ENCODE peak calls at places on chromosomes 3 and 15, in five cellular contexts. E, A, G, S and Q are unnamed samples.

GRCh38 chr3:179734497-179735281 is 81.8 kb downstream of the USP13 start:
- DNase-seq in E (no peak), A (no peak), G (no peak), S (no peak), Q (peak)

GRCh38 chr15:51492528-51492927 is 130.0 kb downstream of the DMXL2 start:
- DNase-seq in E (no peak), A (no peak), G (no peak), S (no peak), Q (peak)

GRCh38 chr3:38133557-38134405 is 3.1 kb downstream of the ACAA1 start:
- DNase-seq in E (no peak), A (no peak), G (no peak), S (no peak), Q (peak)

GRCh38 chr3:12884790-12885584 is 43.6 kb upstream of the RPL32 start:
- DNase-seq in E (no peak), A (no peak), G (no peak), S (no peak), Q (no peak)

GRCh38 chr3:62771331-62772097 is 103.7 kb downstream of the CADPS start:
- DNase-seq in E (no peak), A (no peak), G (no peak), S (no peak), Q (peak)

GRCh38 chr3:122392868-122393844 is 9.2 kb downstream of the FAM162A start:
- DNase-seq in E (peak), A (no peak), G (no peak), S (no peak), Q (peak)

GRCh38 chr3:61768284-61769012 is 207.1 kb downstream of the PTPRG start:
- DNase-seq in E (no peak), A (no peak), G (no peak), S (no peak), Q (no peak)

GRCh38 chr3:99925584-99925983 is 107.9 kb downstream of the CMSS1 start:
- DNase-seq in E (no peak), A (no peak), G (no peak), S (no peak), Q (no peak)

GRCh38 chr15:94168250-94168649 is 63.1 kb upstream of the MCTP2 start:
- DNase-seq in E (peak), A (no peak), G (no peak), S (no peak), Q (peak)

GRCh38 chr3:12222765-12223485 is 64.2 kb upstream of the TIMP4 start:
- DNase-seq in E (no peak), A (no peak), G (no peak), S (no peak), Q (peak)

GRCh38 chr3:128187495-128187894 is 34.2 kb downstream of the EEFSEC start:
- DNase-seq in E (no peak), A (no peak), G (no peak), S (no peak), Q (no peak)

GRCh38 chr3:151468284-151468917 is 7.5 kb upstream of the IGSF10 start:
- DNase-seq in E (peak), A (peak), G (no peak), S (peak), Q (peak)

GRCh38 chr3:52531636-52532516 is 1.8 kb downstream of the NT5DC2 start:
- DNase-seq in E (no peak), A (no peak), G (no peak), S (no peak), Q (no peak)

GRCh38 chr3:124315215-124316033 is 323.5 kb upstream of the ROPN1 start:
- DNase-seq in E (no peak), A (no peak), G (no peak), S (no peak), Q (no peak)

GRCh38 chr3:65953301-65953812 is 85.4 kb downstream of the MAGI1 start:
- DNase-seq in E (no peak), A (no peak), G (no peak), S (peak), Q (peak)

GRCh38 chr15:25793354-25794050 is 69.6 kb downstream of the ATP10A start:
- DNase-seq in E (no peak), A (no peak), G (peak), S (no peak), Q (no peak)

GRCh38 chr15:29656636-29657475 is 165.4 kb downstream of the TJP1 start:
- DNase-seq in E (no peak), A (peak), G (no peak), S (peak), Q (no peak)

GRCh38 chr3:43957553-43957952 is 266.8 kb downstream of the ABHD5 start:
- DNase-seq in E (no peak), A (no peak), G (no peak), S (no peak), Q (no peak)

GRCh38 chr15:90266061-90266431 is 574 bp downstream of the NGRN start:
- DNase-seq in E (peak), A (no peak), G (no peak), S (no peak), Q (no peak)

GRCh38 chr15:98433856-98434255 is 214.5 kb upstream of the IGF1R start:
- DNase-seq in E (no peak), A (no peak), G (no peak), S (no peak), Q (no peak)

GRCh38 chr15:58066042-58066867 is 744 bp upstream of the ALDH1A2 start:
- DNase-seq in E (peak), A (no peak), G (no peak), S (no peak), Q (peak)

GRCh38 chr15:58074452-58074851 is 8.9 kb upstream of the ALDH1A2 start:
- DNase-seq in E (no peak), A (no peak), G (no peak), S (no peak), Q (no peak)

GRCh38 chr15:58065445-58066041 is at the start of gene ALDH1A2:
- DNase-seq in E (peak), A (no peak), G (no peak), S (no peak), Q (no peak)

GRCh38 chr15:58069008-58069407 is 3.5 kb upstream of the ALDH1A2 start:
- DNase-seq in E (no peak), A (no peak), G (no peak), S (no peak), Q (no peak)

GRCh38 chr15:58070801-58071418 is 5.4 kb upstream of the ALDH1A2 start:
- DNase-seq in E (peak), A (peak), G (no peak), S (no peak), Q (peak)
- TF ChIP-seq SUZ12 in E (no peak), A (no peak), G (no peak), S (no peak), Q (no peak)

DNA sequence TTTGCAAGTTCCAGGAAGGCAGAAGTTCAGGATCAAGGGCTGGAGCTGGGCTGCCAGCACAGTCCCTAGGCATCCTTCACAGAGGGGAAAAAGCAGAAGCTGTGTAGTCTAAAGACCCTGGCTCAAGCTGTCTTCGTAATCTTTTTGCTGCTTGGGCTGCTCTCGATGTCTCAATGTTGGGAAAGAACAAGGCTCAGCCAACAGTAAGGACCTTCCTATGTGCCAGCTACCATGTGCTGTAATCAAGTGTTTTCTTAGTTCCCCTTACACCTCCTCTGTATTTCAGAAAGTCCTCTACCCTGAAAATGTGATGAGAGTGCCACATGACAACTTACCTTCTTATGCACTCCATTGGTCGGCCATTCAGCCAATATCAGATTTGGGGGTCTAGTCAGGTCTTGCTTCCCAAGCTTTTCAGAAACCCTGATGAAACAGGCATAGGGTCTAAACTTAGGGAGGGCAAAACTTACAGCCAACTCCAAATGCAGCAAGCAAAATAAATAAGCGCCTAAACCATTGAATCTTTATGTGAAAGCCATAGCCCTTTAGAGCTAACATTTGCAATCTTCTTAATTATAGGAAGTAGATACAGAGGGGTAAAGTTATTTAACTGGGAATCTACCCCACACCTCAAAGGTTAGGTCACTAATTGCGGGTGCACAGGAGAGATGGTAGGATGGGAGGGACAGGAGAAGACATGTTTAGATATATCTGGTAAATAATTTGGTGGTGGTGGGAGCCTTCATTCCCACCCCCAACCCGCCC is 1.2 kb upstream of the EDEM1 start:
- DNase-seq in E (no peak), A (no peak), G (no peak), S (no peak), Q (no peak)
- TF ChIP-seq SUZ12 in E (no peak), A (no peak), G (no peak), S (no peak), Q (no peak)

DNA sequence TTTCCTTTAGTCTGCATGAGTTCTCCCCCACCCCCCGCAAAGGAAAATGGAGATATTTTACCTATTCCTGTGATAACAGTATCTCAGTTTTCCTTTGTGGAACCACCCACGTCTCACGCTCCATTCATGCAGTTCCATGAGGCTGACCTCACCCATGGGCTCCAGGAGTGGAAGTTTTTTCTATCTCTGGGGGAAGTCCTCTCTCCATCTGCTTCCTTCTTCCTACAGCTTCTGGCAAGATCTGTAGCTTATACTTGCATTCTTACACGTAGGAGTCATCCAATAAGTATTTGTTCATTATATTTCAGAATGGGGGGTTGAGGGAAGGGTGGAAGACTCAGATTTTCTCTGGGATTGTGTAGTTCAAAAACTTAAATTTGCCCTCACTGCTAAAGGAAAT is 5.8 kb upstream of the GLCE start:
- DNase-seq in E (no peak), A (no peak), G (no peak), S (no peak), Q (no peak)
- TF ChIP-seq SUZ12 in E (no peak), A (no peak), G (no peak), S (no peak), Q (no peak)

GRCh38 chr3:134318166-134318565 is 56.1 kb downstream of the AMOTL2 start:
- DNase-seq in E (no peak), A (no peak), G (no peak), S (no peak), Q (no peak)

GRCh38 chr3:134314588-134315285 is 59.5 kb downstream of the AMOTL2 start:
- DNase-seq in E (no peak), A (no peak), G (no peak), S (no peak), Q (no peak)

GRCh38 chr3:134319894-134320293 is 54.4 kb downstream of the AMOTL2 start:
- DNase-seq in E (no peak), A (no peak), G (no peak), S (no peak), Q (no peak)

GRCh38 chr3:134315286-134316106 is 58.8 kb downstream of the AMOTL2 start:
- DNase-seq in E (no peak), A (no peak), G (no peak), S (no peak), Q (no peak)

DNA sequence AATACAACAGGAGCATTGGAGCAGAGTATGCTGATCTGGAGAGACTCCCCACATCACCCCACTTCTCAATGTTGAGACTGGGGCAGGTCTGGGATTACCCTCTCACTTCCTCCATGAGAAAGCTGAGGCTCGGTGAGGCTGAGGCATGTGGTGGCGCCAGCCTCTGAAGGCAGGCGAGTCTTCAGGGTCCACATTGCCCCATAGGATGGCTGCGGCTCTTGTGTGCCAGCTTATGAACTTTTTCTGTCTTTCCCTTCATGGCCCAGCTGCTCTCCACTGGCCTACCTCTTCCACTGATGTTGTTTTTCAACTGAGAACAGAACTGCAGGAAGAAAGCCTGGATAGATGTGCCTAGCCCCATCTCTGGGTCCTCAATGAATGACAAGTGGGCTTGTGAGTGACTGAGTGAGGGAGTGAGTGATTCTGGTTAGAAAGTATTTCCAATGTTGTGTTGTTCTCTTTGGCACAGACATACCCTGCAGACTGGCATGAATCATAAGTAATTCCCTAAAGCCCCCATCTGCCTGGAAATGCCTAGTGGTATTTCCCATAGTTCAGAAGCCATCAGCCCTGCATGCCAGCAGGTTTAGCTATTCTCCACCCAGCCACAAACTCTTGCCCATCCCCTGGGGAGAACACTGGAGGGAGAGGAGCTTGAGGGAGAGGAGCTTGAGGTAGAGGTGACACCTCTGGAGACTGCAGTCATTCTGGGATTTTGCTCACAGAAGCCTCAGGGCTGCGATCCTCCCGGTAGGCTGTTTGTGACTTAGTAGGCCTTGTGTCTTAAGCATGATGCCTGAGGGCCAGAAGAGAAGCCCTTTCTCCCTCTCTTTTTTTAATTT is 56.9 kb downstream of the AMOTL2 start:
- DNase-seq in E (no peak), A (no peak), G (no peak), S (no peak), Q (no peak)
- TF ChIP-seq SUZ12 in E (no peak), A (no peak), G (no peak), S (no peak), Q (no peak)

GRCh38 chr15:40069178-40070165 is 30.5 kb upstream of the SRP14 start:
- DNase-seq in E (peak), A (no peak), G (no peak), S (no peak), Q (peak)
- TF ChIP-seq SUZ12 in E (no peak), A (no peak), G (no peak), S (no peak), Q (no peak)

DNA sequence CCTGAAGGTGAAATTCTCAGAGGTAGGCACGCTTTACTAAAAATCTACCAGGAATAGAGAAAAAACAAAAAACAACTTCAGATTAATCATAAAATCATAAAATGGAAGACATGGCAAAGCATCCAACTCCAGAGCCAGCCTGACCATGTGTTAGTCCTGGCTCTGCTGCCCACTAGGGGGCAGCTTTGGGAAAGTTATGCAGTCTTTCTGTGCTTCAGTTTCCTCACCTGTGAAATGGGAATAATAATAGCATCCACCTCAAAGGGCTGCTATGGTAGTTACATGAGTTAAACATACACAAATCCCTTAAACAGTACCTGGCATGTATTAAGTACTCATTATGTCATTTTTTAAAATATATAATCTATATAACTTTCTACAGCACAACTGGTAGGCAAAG is 52.3 kb downstream of the WNT5A start:
- DNase-seq in E (peak), A (peak), G (no peak), S (peak), Q (no peak)
- TF ChIP-seq SUZ12 in E (no peak), A (no peak), G (no peak), S (no peak), Q (no peak)

GRCh38 chr3:42750834-42751233 is 22.2 kb downstream of the CCDC13 start:
- DNase-seq in E (no peak), A (no peak), G (no peak), S (no peak), Q (no peak)
- TF ChIP-seq SUZ12 in E (no peak), A (no peak), G (no peak), S (no peak), Q (no peak)